ENCODE peak calls at places on chromosomes 7 and 10, in six cellular contexts. X, B, Q, C, E and G are unnamed samples.

GRCh38 chr10:79003183-79004100 is 65.3 kb upstream of the ZMIZ1 start:
- DNase-seq in E (no peak), X (no peak), B (no peak), Q (no peak), C (no peak), G (no peak)

GRCh38 chr7:111384065-111384891 is 178.0 kb downstream of the IMMP2L start:
- DNase-seq in B (no peak), Q (peak; percentile 58), C (no peak), E (no peak), X (no peak), G (no peak)

GRCh38 chr7:138872576-138872975 is 74.6 kb upstream of the ATP6V0A4 start:
- DNase-seq in C (no peak), Q (no peak), X (no peak), B (no peak), E (no peak), G (no peak)

GRCh38 chr10:5789626-5790025 is 23.6 kb downstream of the GDI2 start:
- DNase-seq in Q (no peak), X (no peak), B (no peak), E (no peak), C (no peak), G (no peak)

GRCh38 chr7:76064208-76064970 is 16.5 kb downstream of the MDH2 start:
- DNase-seq in B (no peak), X (no peak), E (no peak), Q (no peak), C (no peak), G (no peak)

GRCh38 chr10:90947025-90947960 is 26.4 kb upstream of the ANKRD1 start:
- DNase-seq in C (no peak), X (no peak), Q (peak; percentile 55), B (no peak), E (no peak), G (no peak)

GRCh38 chr10:74585231-74586087 is 240.9 kb upstream of the KAT6B start:
- DNase-seq in X (peak; percentile 53), C (no peak), Q (no peak), E (no peak), B (no peak), G (no peak)

GRCh38 chr7:130394421-130395188 is 14.3 kb downstream of the CPA1 start:
- DNase-seq in X (no peak), E (peak; percentile 11), B (no peak), Q (no peak), C (no peak), G (no peak)

GRCh38 chr10:84539244-84539643 is 210.9 kb downstream of the CCSER2 start:
- DNase-seq in X (no peak), Q (peak; percentile 25), E (no peak), B (no peak), C (no peak), G (no peak)

GRCh38 chr7:74587435-74588126 is 69.9 kb upstream of the GTF2I start:
- DNase-seq in E (peak; percentile 67), B (peak; percentile 64), Q (peak; percentile 94), X (no peak), C (no peak), G (peak; percentile 75)

GRCh38 chr7:40808409-40808942 is 673.7 kb downstream of the SUGCT start:
- DNase-seq in E (no peak), B (no peak), C (no peak), Q (peak; percentile 98), X (no peak), G (no peak)

GRCh38 chr10:57320416-57320815 is 947.3 kb downstream of the IPMK start:
- DNase-seq in Q (no peak), C (no peak), B (no peak), X (no peak), E (no peak), G (no peak)

GRCh38 chr10:79316671-79317431 is 30.4 kb upstream of the PPIF start:
- DNase-seq in B (no peak), X (peak; percentile 61), C (no peak), E (no peak), Q (no peak), G (no peak)

GRCh38 chr10:73095479-73096021 is 1.1 kb downstream of the P4HA1 start:
- DNase-seq in Q (peak; percentile 88), E (peak; percentile 77), X (peak; percentile 49), B (peak; percentile 28), C (peak; percentile 12), G (peak; percentile 37)

GRCh38 chr7:8442295-8442813 is 8.9 kb downstream of the NXPH1 start:
- DNase-seq in B (no peak), X (no peak), Q (no peak), C (no peak), E (no peak), G (no peak)

GRCh38 chr10:12709516-12709915 is 292.0 kb downstream of the CCDC3 start:
- DNase-seq in E (no peak), Q (peak; percentile 56), X (no peak), C (no peak), B (no peak), G (no peak)

GRCh38 chr7:123494193-123494796 is 40.1 kb downstream of the IQUB start:
- DNase-seq in X (no peak), E (peak; percentile 53), Q (peak; percentile 69), C (no peak), B (no peak), G (no peak)

GRCh38 chr10:29737209-29737565 is 102.4 kb upstream of the SVIL start:
- DNase-seq in C (no peak), X (no peak), Q (no peak), E (peak; percentile 37), B (peak; percentile 13), G (no peak)

GRCh38 chr7:2728309-2729042 is 40.5 kb downstream of the AMZ1 start:
- DNase-seq in E (no peak), Q (no peak), C (no peak), B (no peak), X (no peak), G (no peak)

GRCh38 chr7:144102041-144102440 is 7.3 kb upstream of the OR2A2 start:
- DNase-seq in C (no peak), X (no peak), E (no peak), B (no peak), Q (no peak), G (no peak)

GRCh38 chr7:117090820-117091219 is 137.5 kb downstream of the ST7 start:
- DNase-seq in X (no peak), B (no peak), Q (no peak), C (no peak), E (no peak), G (no peak)

GRCh38 chr7:84336303-84336702 is 141.7 kb upstream of the SEMA3A start:
- DNase-seq in X (no peak), E (peak; percentile 26), Q (peak; percentile 94), C (no peak), B (no peak), G (no peak)

GRCh38 chr7:151226875-151227782 is at the start of gene ABCF2:
- DNase-seq in Q (peak; percentile 99), C (peak; percentile 99), B (peak; percentile 100), X (peak; percentile 99), E (peak; percentile 99), G (peak; percentile 99)
- TF ChIP-seq CTCF in Q (no peak), C (no peak), B (no peak), X (no peak), E (no peak), G (no peak)

DNA sequence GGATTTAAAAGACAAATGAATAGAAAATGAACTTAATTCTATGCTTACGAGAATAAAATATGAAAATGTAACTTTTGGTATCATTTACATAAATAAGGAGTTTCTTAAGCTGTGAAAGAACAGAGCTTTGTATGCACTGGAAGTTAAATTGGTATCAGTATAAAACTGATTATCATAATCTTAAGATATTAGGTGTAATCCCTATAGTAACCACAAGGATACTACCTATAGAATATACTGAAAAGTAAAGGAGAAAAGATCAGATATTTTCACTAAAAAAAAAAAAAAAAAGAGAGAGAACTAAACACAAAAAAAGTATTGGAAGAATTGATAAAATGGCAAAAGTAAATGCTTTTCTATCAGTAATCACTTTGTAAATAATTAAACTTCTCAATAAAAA is 100.1 kb downstream of the TWIST1 start:
- DNase-seq in E (peak; percentile 19), Q (no peak), X (no peak), B (no peak), C (no peak), G (no peak)
- TF ChIP-seq CTCF in E (peak; percentile 40), Q (no peak), X (no peak), B (no peak), C (peak; percentile 24), G (no peak)

GRCh38 chr7:99270702-99271101 is 1.9 kb upstream of the MYH16 start:
- DNase-seq in C (no peak), E (peak; percentile 53), Q (no peak), B (peak; percentile 42), X (no peak), G (no peak)
- TF ChIP-seq CTCF in C (peak; percentile 9), E (peak; percentile 33), Q (no peak), B (no peak), X (no peak), G (no peak)

GRCh38 chr10:61903184-61903990 is 1.9 kb downstream of the ARID5B start:
- DNase-seq in C (peak; percentile 31), Q (peak; percentile 64), E (peak; percentile 79), B (no peak), X (peak; percentile 86), G (no peak)
- TF ChIP-seq CTCF in C (peak; percentile 33), Q (peak; percentile 11), E (peak; percentile 13), B (no peak), X (peak; percentile 38), G (no peak)

GRCh38 chr7:77217474-77218185 is 18.0 kb upstream of the FGL2 start:
- DNase-seq in B (no peak), E (no peak), X (no peak), C (no peak), Q (no peak), G (no peak)

GRCh38 chr7:77222065-77222464 is 22.4 kb upstream of the FGL2 start:
- DNase-seq in E (no peak), Q (no peak), X (no peak), C (no peak), B (no peak), G (no peak)

GRCh38 chr7:77216233-77216632 is 16.6 kb upstream of the FGL2 start:
- DNase-seq in X (no peak), E (no peak), C (no peak), Q (no peak), B (no peak), G (no peak)
- TF ChIP-seq CTCF in X (no peak), E (no peak), C (no peak), Q (no peak), B (no peak), G (no peak)

DNA sequence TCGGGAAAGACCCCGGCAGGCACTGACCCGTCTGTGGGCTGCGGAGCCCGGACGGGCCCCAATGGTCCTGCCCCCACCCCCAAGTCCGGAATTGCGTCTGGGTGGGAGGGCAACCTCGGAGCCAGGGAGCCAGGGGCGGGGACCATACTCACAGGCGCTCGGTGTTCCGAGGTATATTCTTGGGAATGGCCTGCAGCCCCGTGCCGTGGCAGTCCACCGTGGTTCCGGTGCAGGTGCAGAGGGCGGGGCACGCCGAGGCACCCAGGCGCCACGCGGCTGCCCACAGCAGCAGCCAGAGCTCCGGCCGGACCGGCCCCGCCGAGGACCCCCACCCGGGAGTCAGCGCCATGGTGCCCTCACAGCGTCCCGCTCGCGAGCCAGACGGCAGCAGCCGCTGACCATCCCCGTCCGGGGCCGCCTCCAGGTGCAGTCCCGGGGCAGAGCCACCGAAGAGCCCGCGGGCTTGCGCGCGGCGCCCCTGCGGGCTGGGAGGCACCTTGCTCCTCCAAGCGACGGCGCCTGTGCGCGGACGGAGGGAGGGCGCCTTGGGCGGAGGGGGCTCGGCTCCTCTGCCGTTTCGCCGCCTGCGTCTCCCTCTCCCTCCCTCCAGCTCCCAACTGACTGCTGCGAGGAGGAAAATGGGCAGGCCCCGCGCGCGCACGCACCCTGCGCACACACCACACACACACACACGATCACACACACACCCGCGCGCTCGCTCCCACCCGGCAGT is at the start of gene SLIT1:
- DNase-seq in X (no peak), E (peak; percentile 74), Q (no peak), C (peak; percentile 64), B (peak; percentile 61), G (no peak)
- TF ChIP-seq CTCF in X (no peak), E (no peak), Q (no peak), C (peak; percentile 37), B (no peak), G (no peak)